ENCODE peak calls at places on chromosomes 11 and 22, in four cellular contexts. One of them, this sample, is unnamed.

GRCh38 chr22:35746248-35746647 is 28.6 kb downstream of the APOL5 start:
- DNase-seq in HL-60: no peak
- DNase-seq in K562: no peak
- DNase-seq in GM12878: no peak
- DNase-seq in this sample: no peak

GRCh38 chr22:35352214-35353111 is 28.4 kb upstream of the HMOX1 start:
- DNase-seq in GM12878: no peak
- DNase-seq in K562: no peak
- DNase-seq in HL-60: peak
- DNase-seq in this sample: no peak

GRCh38 chr22:22886546-22886945 is 1.1 kb upstream of the IGLL5 start:
- DNase-seq in HL-60: no peak
- DNase-seq in GM12878: no peak
- DNase-seq in K562: peak
- DNase-seq in this sample: no peak

GRCh38 chr11:129853508-129854228 is 38.0 kb downstream of the TMEM45B start:
- DNase-seq in HL-60: peak
- DNase-seq in GM12878: no peak
- DNase-seq in K562: peak
- DNase-seq in this sample: no peak

GRCh38 chr22:20666560-20666959 is 107.4 kb upstream of the SERPIND1 start:
- DNase-seq in K562: no peak
- DNase-seq in GM12878: no peak
- DNase-seq in HL-60: no peak
- DNase-seq in this sample: no peak

GRCh38 chr11:4606231-4607015 is 1.6 kb downstream of the TRIM68 start:
- DNase-seq in HL-60: no peak
- DNase-seq in GM12878: no peak
- DNase-seq in K562: no peak
- DNase-seq in this sample: no peak

GRCh38 chr11:46200537-46201281 is 76.8 kb upstream of the CREB3L1 start:
- DNase-seq in GM12878: no peak
- DNase-seq in K562: no peak
- DNase-seq in HL-60: no peak
- DNase-seq in this sample: no peak

GRCh38 chr11:57490456-57491248 is 24.9 kb downstream of the SLC43A1 start:
- DNase-seq in HL-60: no peak
- DNase-seq in GM12878: no peak
- DNase-seq in K562: no peak
- DNase-seq in this sample: no peak

GRCh38 chr11:20084921-20085814 is 75.1 kb downstream of the DBX1 start:
- DNase-seq in GM12878: no peak
- DNase-seq in HL-60: no peak
- DNase-seq in K562: no peak
- DNase-seq in this sample: no peak

GRCh38 chr11:69415411-69416122 is 65.9 kb upstream of the LINC01488 start:
- DNase-seq in GM12878: no peak
- DNase-seq in K562: no peak
- DNase-seq in HL-60: no peak
- DNase-seq in this sample: no peak

GRCh38 chr22:49929553-49929979 is 11.1 kb downstream of the CRELD2 start:
- DNase-seq in HL-60: no peak
- DNase-seq in K562: peak
- DNase-seq in GM12878: no peak
- DNase-seq in this sample: peak

GRCh38 chr22:49930128-49930527 is 11.7 kb downstream of the CRELD2 start:
- DNase-seq in K562: no peak
- DNase-seq in GM12878: no peak
- DNase-seq in HL-60: no peak
- DNase-seq in this sample: no peak

GRCh38 chr22:49931863-49932262 is 13.4 kb downstream of the CRELD2 start:
- DNase-seq in HL-60: no peak
- DNase-seq in GM12878: no peak
- DNase-seq in K562: no peak
- DNase-seq in this sample: no peak

GRCh38 chr22:49928571-49929552 is 10.4 kb downstream of the CRELD2 start:
- DNase-seq in GM12878: no peak
- DNase-seq in HL-60: no peak
- DNase-seq in K562: no peak
- DNase-seq in this sample: no peak

DNA sequence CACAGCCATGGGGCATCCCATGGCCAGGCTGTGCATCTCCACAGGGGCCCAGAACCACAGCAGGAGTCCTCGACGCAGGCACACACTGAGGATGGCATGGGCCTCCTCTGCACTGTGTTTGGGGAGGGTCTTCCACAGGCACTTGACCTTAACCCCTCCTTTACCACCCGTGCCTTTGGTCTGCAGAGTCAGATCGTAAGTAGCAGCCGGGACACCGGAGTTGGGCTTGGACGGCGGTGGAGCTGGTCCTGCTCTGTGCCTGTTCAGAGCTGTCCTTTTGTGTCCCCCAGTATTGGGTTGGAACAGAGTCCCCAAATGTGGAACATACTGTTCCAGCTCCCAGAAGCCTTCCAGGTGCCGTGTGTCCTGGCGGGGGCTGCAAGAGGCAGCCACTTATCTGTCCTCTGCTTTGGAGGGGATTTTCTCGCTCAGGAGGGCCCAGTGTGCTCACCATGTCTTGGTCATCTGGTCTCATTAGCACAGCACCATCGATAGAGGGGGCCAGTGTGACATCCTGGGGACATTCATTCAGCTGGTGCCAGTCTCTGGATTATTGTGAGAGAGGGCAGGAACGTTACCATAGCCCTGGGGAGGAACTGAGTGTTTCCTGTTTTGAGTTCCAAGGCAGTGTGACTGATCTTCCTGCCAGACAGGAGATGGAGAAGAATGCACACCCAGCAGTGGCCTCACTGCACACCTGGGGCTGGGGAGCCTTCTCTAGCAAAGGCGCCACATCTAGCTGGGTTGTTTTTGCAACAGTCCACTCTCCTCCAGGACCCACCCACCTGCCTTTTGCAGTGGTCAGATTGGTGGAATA is 12.4 kb downstream of the CRELD2 start:
- DNase-seq in HL-60: peak
- DNase-seq in GM12878: peak
- DNase-seq in K562: no peak
- DNase-seq in this sample: no peak
- TF ChIP-seq SPI1 in HL-60: peak
- TF ChIP-seq SPI1 in GM12878: peak
- TF ChIP-seq SPI1 in K562: no peak
- TF ChIP-seq SPI1 in this sample: peak

DNA sequence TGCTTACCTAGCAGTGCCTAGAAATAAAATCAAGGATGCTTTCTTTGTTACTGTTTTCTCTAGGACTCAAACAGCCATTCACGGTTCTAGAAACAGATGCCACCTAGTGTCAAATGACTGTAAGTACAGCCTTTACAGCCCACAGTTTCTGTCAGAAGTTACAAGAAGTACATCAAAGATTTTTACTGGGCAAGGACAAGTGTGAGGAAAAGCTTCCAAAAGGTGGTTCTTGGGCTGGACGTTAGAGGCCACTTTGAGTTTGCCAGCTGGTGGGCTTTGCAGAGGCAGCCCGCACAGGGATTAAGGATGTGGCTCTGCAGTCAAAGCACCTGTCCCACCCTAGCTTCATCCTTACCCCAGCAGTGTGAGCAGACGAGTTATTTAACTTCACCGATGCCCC is 6.9 kb downstream of the KMT5B start:
- DNase-seq in HL-60: no peak
- DNase-seq in K562: peak
- DNase-seq in GM12878: no peak
- DNase-seq in this sample: no peak
- TF ChIP-seq SPI1 in HL-60: no peak
- TF ChIP-seq SPI1 in K562: no peak
- TF ChIP-seq SPI1 in GM12878: no peak
- TF ChIP-seq SPI1 in this sample: no peak

GRCh38 chr11:84056696-84057095 is 770.5 kb upstream of the CCDC90B start:
- DNase-seq in K562: no peak
- DNase-seq in GM12878: no peak
- DNase-seq in HL-60: no peak
- DNase-seq in this sample: no peak
- TF ChIP-seq SPI1 in K562: no peak
- TF ChIP-seq SPI1 in GM12878: no peak
- TF ChIP-seq SPI1 in HL-60: no peak
- TF ChIP-seq SPI1 in this sample: no peak

DNA sequence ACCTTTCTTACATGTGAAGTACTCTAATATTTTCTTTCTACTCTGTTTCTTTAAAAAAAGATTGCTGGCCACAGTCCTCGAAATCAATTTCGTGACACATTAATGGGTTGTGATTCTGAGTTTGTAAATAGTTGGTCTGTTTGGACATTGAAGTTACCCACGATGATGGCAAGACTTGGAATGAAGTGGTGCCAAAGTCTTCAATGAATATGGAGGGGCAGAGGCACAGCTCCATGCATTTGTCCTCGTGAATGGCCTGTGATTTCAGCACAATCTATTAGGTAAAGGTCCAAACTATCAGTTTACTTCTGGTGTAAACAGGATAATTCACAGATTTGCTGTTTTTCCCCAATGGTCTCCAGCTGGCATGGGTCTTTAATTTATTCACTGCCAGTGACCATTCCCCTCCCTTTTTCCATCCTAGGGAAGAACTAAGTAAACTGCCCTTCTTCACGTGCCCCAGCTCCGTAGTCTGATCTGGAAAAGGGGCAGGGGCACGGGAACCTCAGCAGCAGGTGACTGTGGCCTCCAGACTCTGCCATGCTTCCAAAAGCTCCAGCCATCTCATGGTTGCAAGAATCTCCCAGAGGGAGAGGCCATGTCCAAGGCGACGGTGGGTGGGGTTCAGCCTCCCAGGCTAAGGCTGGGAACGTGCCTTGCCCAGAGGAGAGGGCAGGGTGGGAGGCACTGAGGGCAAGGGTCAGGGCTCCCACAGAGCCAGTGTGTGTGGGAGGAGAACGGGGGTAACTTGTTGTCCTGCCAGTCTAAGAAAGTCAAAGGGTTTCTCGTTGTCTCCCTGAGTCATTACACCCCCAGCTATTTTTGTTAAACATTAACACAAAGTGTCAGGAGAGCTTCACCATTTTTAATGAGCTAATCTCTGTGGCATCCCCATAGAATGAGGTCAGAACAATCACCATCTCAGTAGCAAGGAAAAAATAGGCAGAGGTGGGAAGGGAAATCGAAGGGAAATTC is 16.9 kb upstream of the PEX26 start:
- DNase-seq in GM12878: no peak
- DNase-seq in HL-60: no peak
- DNase-seq in K562: no peak
- DNase-seq in this sample: no peak
- TF ChIP-seq SPI1 in GM12878: no peak
- TF ChIP-seq SPI1 in HL-60: no peak
- TF ChIP-seq SPI1 in K562: no peak
- TF ChIP-seq SPI1 in this sample: no peak

DNA sequence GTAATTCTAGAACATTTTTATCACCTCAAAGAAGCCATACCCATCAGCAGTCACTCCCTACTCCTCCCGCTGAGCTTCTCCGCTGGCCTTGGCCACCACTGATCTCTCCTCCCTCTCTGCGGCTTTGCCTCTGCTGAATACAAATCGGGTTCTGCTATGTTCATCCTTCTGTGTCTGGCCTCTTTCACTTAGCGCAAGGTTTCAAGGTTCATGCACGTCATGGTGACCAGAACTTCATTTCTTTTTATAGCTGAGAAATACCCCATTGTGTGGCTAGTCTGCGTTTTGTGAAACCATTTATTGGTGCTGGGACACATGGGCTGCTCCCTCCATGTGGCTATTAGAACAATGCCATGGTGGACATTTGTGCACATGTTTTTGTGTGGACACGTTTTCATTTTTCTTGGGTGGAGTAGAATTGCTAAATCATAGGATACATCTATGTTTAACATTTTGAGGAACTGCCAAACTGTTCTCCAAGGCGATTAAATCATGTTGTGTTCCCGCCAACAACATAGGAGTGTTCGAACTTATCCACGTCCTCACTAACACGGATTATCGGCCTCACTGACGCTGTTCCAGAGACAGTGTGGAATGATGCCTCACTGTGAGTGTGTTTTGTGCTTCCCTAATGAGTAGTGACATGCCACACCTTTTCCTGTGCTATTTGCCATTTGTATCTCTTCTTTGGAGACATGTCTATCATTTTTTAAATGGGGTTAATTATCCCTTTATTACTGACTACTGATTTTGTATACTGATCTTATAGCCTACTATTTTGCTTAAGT is 24.2 kb upstream of the KRTAP5-6 start:
- DNase-seq in HL-60: no peak
- DNase-seq in K562: no peak
- DNase-seq in GM12878: no peak
- DNase-seq in this sample: no peak
- TF ChIP-seq SPI1 in HL-60: no peak
- TF ChIP-seq SPI1 in K562: no peak
- TF ChIP-seq SPI1 in GM12878: no peak
- TF ChIP-seq SPI1 in this sample: no peak

GRCh38 chr22:41445171-41446056 is 1.2 kb downstream of the TOB2 start:
- DNase-seq in HL-60: no peak
- DNase-seq in K562: peak
- DNase-seq in GM12878: no peak
- DNase-seq in this sample: no peak
- TF ChIP-seq SPI1 in HL-60: no peak
- TF ChIP-seq SPI1 in K562: no peak
- TF ChIP-seq SPI1 in GM12878: no peak
- TF ChIP-seq SPI1 in this sample: no peak

GRCh38 chr11:32641361-32641760 is 57.7 kb downstream of the EIF3M start:
- DNase-seq in GM12878: no peak
- DNase-seq in HL-60: no peak
- DNase-seq in K562: no peak
- DNase-seq in this sample: no peak

GRCh38 chr11:32643526-32643925 is 59.9 kb downstream of the EIF3M start:
- DNase-seq in K562: no peak
- DNase-seq in GM12878: no peak
- DNase-seq in HL-60: no peak
- DNase-seq in this sample: no peak
- TF ChIP-seq SPI1 in K562: no peak
- TF ChIP-seq SPI1 in GM12878: no peak
- TF ChIP-seq SPI1 in HL-60: no peak
- TF ChIP-seq SPI1 in this sample: no peak

GRCh38 chr11:6526411-6527135 is 29.5 kb downstream of the DNHD1 start:
- DNase-seq in K562: no peak
- DNase-seq in HL-60: no peak
- DNase-seq in GM12878: peak
- DNase-seq in this sample: no peak
- TF ChIP-seq SPI1 in K562: no peak
- TF ChIP-seq SPI1 in HL-60: no peak
- TF ChIP-seq SPI1 in GM12878: no peak
- TF ChIP-seq SPI1 in this sample: no peak

GRCh38 chr11:66856496-66857233 is at the start of gene LRFN4:
- DNase-seq in K562: peak
- DNase-seq in GM12878: no peak
- DNase-seq in HL-60: no peak
- DNase-seq in this sample: peak
- TF ChIP-seq SPI1 in K562: no peak
- TF ChIP-seq SPI1 in GM12878: no peak
- TF ChIP-seq SPI1 in HL-60: no peak
- TF ChIP-seq SPI1 in this sample: no peak

This sample was measured in GM12891.